ENCODE peak calls at places on chromosome 19, in seven cellular contexts. M is H1, O is K562, R is SK-N-SH, B is HCT116, K is GM12878, N is HepG2. F is an unnamed sample. For H3K4me1, the result is how much of the 10 kb centered on the place peaks cover.

GRCh38 chr19:27733551-27734266 is 1479.2 kb downstream of the UQCRFS1 start:
- DNase-seq in M (no peak), O (no peak), R (no peak), B (no peak), K (no peak), N (no peak), F (no peak)

GRCh38 chr19:49591731-49592485 is 926 bp downstream of the PRR12 start:
- DNase-seq in M (no peak), O (peak), R (peak), B (no peak), K (no peak), N (no peak), F (no peak)

GRCh38 chr19:6740589-6741348 is 1.3 kb downstream of the TRIP10 start:
- DNase-seq in M (no peak), O (peak), R (peak), B (no peak), K (no peak), N (no peak), F (no peak)

GRCh38 chr19:56356944-56357343 is 36.4 kb downstream of the ZNF582 start:
- DNase-seq in M (no peak), O (no peak), R (no peak), B (no peak), K (no peak), N (no peak), F (no peak)

GRCh38 chr19:35206379-35206778 is 22.2 kb downstream of the FAM187B start:
- DNase-seq in M (no peak), O (no peak), R (no peak), B (no peak), K (peak), N (no peak), F (no peak)

GRCh38 chr19:57106646-57107235 is 13.0 kb upstream of the USP29 start:
- DNase-seq in M (no peak), O (no peak), R (peak), B (no peak), K (no peak), N (no peak), F (no peak)

GRCh38 chr19:23345838-23346237 is 49.4 kb downstream of the ZNF91 start:
- DNase-seq in M (peak), O (peak), R (no peak), B (no peak), K (no peak), N (no peak), F (peak)

GRCh38 chr19:49592486-49593232 is 1.7 kb downstream of the PRR12 start:
- DNase-seq in M (no peak), O (no peak), R (no peak), B (no peak), K (no peak), N (no peak), F (no peak)

GRCh38 chr19:6773323-6773931 is 919 bp downstream of the VAV1 start:
- DNase-seq in M (no peak), O (peak), R (no peak), B (no peak), K (peak), N (no peak), F (no peak)

GRCh38 chr19:19115954-19116353 is 22.3 kb downstream of the TMEM161A start:
- DNase-seq in M (no peak), O (peak), R (peak), B (no peak), K (no peak), N (peak), F (no peak)

GRCh38 chr19:39339636-39340035 is 2.6 kb upstream of the SAMD4B start:
- DNase-seq in M (no peak), O (no peak), R (no peak), B (no peak), K (no peak), N (peak), F (no peak)

GRCh38 chr19:46225558-46226004 is 4.0 kb upstream of the IGFL1 start:
- DNase-seq in M (no peak), O (no peak), R (no peak), B (no peak), K (no peak), N (no peak), F (no peak)

GRCh38 chr19:48836089-48837017 is at the start of gene HSD17B14:
- DNase-seq in M (peak), O (peak), R (peak), B (no peak), K (no peak), N (no peak), F (no peak)

GRCh38 chr19:39941151-39941550 is 6.7 kb upstream of the FCGBP start:
- DNase-seq in M (no peak), O (no peak), R (no peak), B (no peak), K (no peak), N (no peak), F (no peak)

GRCh38 chr19:2268480-2268830 is 12.2 kb upstream of the JSRP1 start:
- DNase-seq in M (no peak), O (no peak), R (no peak), B (no peak), K (no peak), N (no peak), F (no peak)

GRCh38 chr19:42272989-42273406 is 3.9 kb downstream of the CIC start:
- DNase-seq in M (no peak), O (no peak), R (no peak), B (no peak), K (no peak), N (no peak), F (no peak)

GRCh38 chr19:49555600-49556411 is 24.6 kb downstream of the NOSIP start:
- DNase-seq in M (peak), O (peak), R (peak), B (peak), K (no peak), N (no peak), F (peak)

GRCh38 chr19:34985249-34986022 is 14.7 kb upstream of the GRAMD1A start:
- DNase-seq in M (no peak), O (no peak), R (no peak), B (no peak), K (no peak), N (no peak), F (no peak)

GRCh38 chr19:49802836-49803528 is 10.1 kb downstream of the FUZ start:
- DNase-seq in M (no peak), O (no peak), R (no peak), B (no peak), K (no peak), N (no peak), F (no peak)

GRCh38 chr19:3482507-3483225 is 575 bp downstream of the SMIM44 start:
- DNase-seq in M (no peak), O (peak), R (peak), B (no peak), K (no peak), N (no peak), F (no peak)

GRCh38 chr19:7460562-7460966 is 28.3 kb downstream of the PEX11G start:
- DNase-seq in M (no peak), O (no peak), R (no peak), B (no peak), K (no peak), N (no peak), F (no peak)

GRCh38 chr19:3125900-3126524 is 9.8 kb upstream of the GNA15 start:
- DNase-seq in M (peak), O (peak), R (peak), B (peak), K (no peak), N (peak), F (no peak)

GRCh38 chr19:54558339-54558738 is 15.3 kb upstream of the LILRA2 start:
- DNase-seq in M (no peak), O (no peak), R (no peak), B (no peak), K (no peak), N (no peak), F (no peak)

GRCh38 chr19:55678121-55678671 is 3.2 kb downstream of the EPN1 start:
- DNase-seq in M (no peak), O (no peak), R (no peak), B (no peak), K (peak), N (no peak), F (no peak)

GRCh38 chr19:14906711-14907110 is 20.8 kb upstream of the OR7A17 start:
- DNase-seq in M (no peak), O (no peak), R (no peak), B (no peak), K (no peak), N (no peak), F (no peak)

GRCh38 chr19:18932216-18932841 is 8.7 kb downstream of the HOMER3 start:
- DNase-seq in M (peak), O (peak), R (peak), B (peak), K (no peak), N (no peak), F (peak)

DNA sequence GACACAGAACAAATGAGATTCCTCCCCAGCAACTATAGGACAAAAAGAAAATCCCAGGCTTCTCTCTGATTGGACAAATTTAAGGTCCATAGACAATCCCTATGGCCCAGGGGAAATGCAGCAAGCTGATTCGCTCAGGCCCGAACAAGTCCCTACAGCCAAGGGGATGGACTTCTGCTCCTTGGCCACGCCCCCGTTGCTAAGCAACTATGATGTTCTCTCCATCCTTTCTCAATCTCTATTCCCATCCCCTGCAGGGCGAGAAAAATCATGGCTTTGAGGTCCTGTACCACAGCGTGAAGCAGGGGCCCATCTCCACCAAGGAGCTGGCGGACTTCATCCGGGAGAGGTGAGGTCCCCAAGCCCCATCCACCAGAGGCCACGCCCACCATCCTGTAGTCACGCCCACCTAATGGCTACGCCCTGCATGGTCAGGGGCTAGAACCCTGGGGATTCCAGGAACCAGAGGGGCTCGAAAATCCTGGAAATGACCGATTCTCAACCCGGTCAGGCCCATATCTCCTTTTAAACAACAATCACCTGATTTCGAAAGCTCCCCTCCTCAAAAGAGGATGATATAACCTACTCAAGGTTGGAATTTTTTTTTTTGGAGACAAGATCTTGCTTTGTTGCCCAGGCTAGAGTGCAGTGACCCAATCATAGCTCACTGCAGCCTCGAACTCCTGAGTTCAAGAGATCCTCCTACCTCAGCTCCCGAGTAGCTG is 11.4 kb downstream of the FCHO1 start:
- DNase-seq in M (no peak), O (peak), R (peak), B (no peak), K (no peak), N (peak), F (no peak)
- TF ChIP-seq YY1 in M (peak), O (no peak), R (no peak), B (no peak), K (no peak), N (no peak), F (no peak)

DNA sequence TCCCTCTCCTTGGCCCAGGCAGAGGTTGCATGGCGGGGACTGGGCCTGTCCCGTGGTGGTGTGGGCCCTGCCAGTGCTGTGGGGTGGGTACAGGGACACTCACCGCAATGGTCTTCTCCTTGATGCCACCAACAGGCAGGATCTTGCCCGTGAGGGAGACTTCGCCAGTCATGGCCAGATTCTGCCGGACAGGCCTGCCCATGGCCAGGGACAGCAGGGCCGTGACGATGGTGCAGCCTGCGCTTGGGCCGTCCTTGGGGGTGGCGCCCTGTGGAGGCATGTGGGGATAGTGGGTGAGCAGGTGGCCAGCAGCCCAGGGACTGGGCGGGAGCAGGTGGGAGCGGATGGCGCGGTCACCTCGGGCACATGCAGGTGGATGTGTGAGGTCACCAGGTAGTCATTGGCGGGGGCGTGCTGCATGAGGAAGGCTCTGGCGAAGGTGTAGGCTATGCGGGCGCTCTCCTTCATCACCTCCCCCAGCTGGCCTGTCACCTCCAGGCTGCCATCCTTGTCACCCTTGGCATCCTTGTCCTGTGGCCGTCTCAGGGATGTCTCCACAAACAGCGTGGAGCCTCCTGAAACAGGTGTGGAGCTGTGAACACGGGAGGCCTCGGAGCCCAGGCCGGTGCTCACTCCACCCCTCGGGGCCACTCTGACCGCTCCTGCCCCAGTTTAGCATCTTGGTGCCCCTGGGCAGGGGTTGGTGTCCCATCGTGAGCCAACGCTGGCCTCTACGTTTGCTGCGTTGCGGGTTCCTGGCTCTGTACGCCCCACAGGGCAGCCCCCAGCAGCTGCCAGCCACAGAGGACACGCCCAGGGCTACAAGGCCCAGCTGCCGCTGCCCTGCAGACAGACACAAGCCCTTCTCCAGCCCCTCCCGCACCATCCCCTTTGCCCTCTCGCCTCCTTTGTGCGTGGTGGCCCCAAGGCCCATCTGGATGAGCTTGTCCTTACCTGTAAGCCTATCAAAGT is 3.4 kb downstream of the RPL36 start:
- DNase-seq in M (no peak), O (no peak), R (peak), B (no peak), K (no peak), N (no peak), F (no peak)
- H3K9ac ChIP-seq in M (no peak), O (peak), R (no peak), B (peak), K (peak), N (no peak), F (no peak)

GRCh38 chr19:30699871-30700280 is 327.7 kb downstream of the ZNF536 start:
- DNase-seq in M (no peak), O (no peak), R (no peak), B (no peak), K (no peak), N (no peak), F (no peak)

GRCh38 chr19:30696514-30696913 is 324.3 kb downstream of the ZNF536 start:
- DNase-seq in M (peak), O (peak), R (peak), B (no peak), K (no peak), N (no peak), F (no peak)

GRCh38 chr19:30704716-30705115 is 332.5 kb downstream of the ZNF536 start:
- DNase-seq in M (no peak), O (no peak), R (no peak), B (no peak), K (no peak), N (no peak), F (no peak)

GRCh38 chr19:30703645-30704044 is 331.5 kb downstream of the ZNF536 start:
- DNase-seq in M (no peak), O (no peak), R (no peak), B (no peak), K (no peak), N (no peak), F (no peak)

DNA sequence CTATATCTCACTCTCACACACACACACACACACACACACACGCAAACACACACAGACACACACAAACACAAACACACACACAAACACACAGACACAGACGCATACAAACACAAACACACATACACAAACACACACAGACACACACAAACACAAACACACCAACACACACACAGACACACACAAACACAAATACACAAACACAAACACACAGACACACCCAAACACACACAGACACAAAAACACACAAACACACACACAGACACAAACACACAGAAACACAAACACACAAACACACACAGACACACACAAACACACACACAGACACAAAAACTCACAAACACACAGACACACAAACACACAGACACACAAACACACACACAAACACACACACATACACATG is 329.0 kb downstream of the ZNF536 start:
- DNase-seq in M (no peak), O (no peak), R (no peak), B (no peak), K (no peak), N (no peak), F (no peak)
- H3K4me1 ChIP-seq in M (under half), O (under half), R (under half), B (under half), K (under half), N (under half), F (under half)

DNA sequence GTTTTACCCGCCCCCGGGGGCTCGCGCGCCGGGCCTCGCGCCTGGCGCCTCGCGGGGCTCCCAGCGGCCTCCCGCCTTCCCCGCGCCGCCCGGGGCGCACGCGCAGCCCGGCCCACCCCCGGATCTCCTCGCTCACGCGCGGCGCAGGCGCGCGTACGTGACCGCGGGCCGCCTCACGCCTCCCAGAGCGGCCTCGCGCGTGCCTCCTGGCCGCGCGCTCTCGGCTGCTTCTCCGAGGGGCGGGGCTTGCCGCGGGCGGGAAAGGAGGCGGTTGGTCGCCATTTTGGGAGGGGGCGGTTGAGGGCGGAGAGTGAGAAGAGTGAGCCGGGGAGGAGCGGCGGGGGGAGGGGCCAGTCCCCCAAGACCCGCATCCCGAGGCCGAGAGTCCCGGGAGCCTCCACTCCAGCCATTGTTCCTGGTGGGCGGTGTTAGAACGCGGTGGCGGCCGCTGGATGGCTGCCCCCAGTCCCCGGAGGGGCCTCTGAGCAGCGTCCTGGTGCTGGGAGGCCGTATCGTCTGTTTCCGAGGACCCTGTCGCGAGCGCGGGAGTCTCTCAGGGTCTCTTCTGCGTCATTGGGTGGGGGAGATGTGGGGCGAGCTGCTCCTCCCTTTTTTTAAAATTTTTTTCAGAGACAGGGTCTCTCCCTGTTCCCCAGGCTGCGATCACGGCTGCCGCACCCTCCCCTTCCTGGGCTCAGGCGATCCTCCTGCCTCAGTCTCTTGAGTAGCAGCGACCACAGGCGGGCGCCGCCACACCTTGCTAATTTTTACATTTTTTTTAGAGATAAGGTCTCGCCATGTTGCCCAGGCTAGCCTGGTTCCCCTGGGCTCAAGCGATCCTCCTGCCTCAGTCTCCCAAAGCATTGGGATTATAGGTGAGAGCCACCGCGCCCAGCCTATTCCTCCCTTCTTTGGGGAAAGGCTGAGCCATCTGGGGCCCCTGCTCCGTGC is at the start of gene ZNF541:
- DNase-seq in M (no peak), O (peak), R (peak), B (no peak), K (no peak), N (no peak), F (no peak)
- TF ChIP-seq YY1 in M (no peak), O (no peak), R (no peak), B (no peak), K (no peak), N (no peak), F (no peak)

DNA sequence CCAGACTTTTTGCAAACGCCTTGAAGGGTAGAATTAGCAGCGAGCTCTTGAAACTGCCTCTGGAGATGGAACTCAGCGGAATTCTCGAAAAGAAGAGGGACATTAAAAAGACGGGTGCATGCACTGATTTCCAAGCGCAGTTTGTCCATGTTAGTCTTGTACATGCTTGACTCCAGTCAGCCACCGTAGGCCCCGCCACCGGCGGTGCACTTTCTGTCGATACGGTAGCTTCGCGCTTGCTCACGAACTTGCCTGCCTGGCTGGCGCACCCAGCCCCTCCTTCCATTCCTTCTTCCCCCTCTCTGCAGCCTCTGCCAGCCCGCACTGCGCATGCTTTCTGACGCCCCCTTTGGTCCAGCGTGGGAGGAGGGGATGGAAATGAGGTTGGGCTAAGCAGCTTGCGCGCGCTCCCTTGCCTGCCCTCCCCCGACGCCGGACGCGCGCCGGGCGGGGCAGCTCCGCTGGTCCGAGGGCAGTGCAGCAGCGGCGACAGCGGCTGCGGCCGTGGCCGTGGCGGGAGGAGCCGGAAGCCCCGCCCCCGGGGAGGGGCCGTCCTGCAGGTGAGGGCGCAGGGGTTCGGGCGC is at the start of gene ZNF575:
- DNase-seq in M (peak), O (peak), R (peak), B (peak), K (peak), N (peak), F (peak)
- H3K9ac ChIP-seq in M (peak), O (peak), R (peak), B (peak), K (peak), N (peak), F (peak)

GRCh38 chr19:12944064-12944674 is 1.5 kb upstream of the RAD23A start:
- DNase-seq in M (no peak), O (peak), R (no peak), B (no peak), K (no peak), N (no peak), F (no peak)

GRCh38 chr19:12948597-12949362 is 3.1 kb downstream of the RAD23A start:
- DNase-seq in M (no peak), O (no peak), R (no peak), B (no peak), K (no peak), N (no peak), F (no peak)

GRCh38 chr19:12945479-12946091 is at the start of gene RAD23A:
- DNase-seq in M (peak), O (peak), R (peak), B (peak), K (peak), N (peak), F (peak)

GRCh38 chr19:12947702-12948596 is 2.3 kb downstream of the RAD23A start:
- DNase-seq in M (no peak), O (peak), R (no peak), B (no peak), K (no peak), N (no peak), F (no peak)

GRCh38 chr19:12946092-12946845 is 607 bp downstream of the RAD23A start:
- DNase-seq in M (peak), O (peak), R (peak), B (peak), K (no peak), N (peak), F (peak)
- H3K4me1 ChIP-seq in M (under half), O (under half), R (under half), B (under half), K (under half), N (under half), F (under half)

F was measured in NT2/D1.